ENCODE peak calls at places on chromosome X, in four cellular contexts. N, Z, T and Q are unnamed samples.

GRCh38 chrX:16462912-16463311 is 187.0 kb upstream of the S100G start:
- DNase-seq in N (peak; percentile 94), Z (no peak), T (no peak), Q (peak; percentile 21)

GRCh38 chrX:107710617-107711391 is 64.8 kb downstream of the TSC22D3 start:
- DNase-seq in N (peak; percentile 93), Z (peak; percentile 91), T (no peak), Q (peak; percentile 99)

GRCh38 chrX:55057691-55058249 is 17.1 kb upstream of the PAGE2B start:
- DNase-seq in N (peak; percentile 28), Z (peak; percentile 14), T (peak; percentile 32), Q (peak; percentile 35)

GRCh38 chrX:103183912-103184311 is 31.0 kb upstream of the BEX4 start:
- DNase-seq in N (no peak), Z (peak; percentile 0), T (no peak), Q (no peak)

GRCh38 chrX:131057706-131058105 is 440 bp upstream of the ARHGAP36 start:
- DNase-seq in N (no peak), Z (no peak), T (no peak), Q (no peak)

GRCh38 chrX:104432321-104432720 is 133.7 kb upstream of the IL1RAPL2 start:
- DNase-seq in N (no peak), Z (no peak), T (no peak), Q (no peak)

GRCh38 chrX:44974462-44974861 is 101.5 kb downstream of the KDM6A start:
- DNase-seq in N (peak; percentile 59), Z (no peak), T (no peak), Q (peak; percentile 23)

GRCh38 chrX:30906726-30907125 is 17.7 kb upstream of the TAB3 start:
- DNase-seq in N (peak; percentile 54), Z (no peak), T (no peak), Q (no peak)

GRCh38 chrX:14673764-14674163 is 144.4 kb downstream of the GLRA2 start:
- DNase-seq in N (peak; percentile 91), Z (peak; percentile 60), T (no peak), Q (peak; percentile 89)

GRCh38 chrX:119419898-119420297 is 20.8 kb downstream of the SLC25A43 start:
- DNase-seq in N (no peak), Z (no peak), T (no peak), Q (no peak)

GRCh38 chrX:105299286-105299685 is 78.8 kb upstream of the TEX13A start:
- DNase-seq in N (no peak), Z (peak; percentile 16), T (no peak), Q (no peak)

GRCh38 chrX:56397636-56398035 is 165.5 kb downstream of the KLF8 start:
- DNase-seq in N (no peak), Z (no peak), T (no peak), Q (no peak)

GRCh38 chrX:152313529-152314302 is 137.4 kb downstream of the GABRA3 start:
- DNase-seq in N (no peak), Z (peak; percentile 5), T (no peak), Q (no peak)

GRCh38 chrX:153450949-153451277 is 5.1 kb upstream of the TREX2 start:
- DNase-seq in N (no peak), Z (no peak), T (no peak), Q (no peak)

DNA sequence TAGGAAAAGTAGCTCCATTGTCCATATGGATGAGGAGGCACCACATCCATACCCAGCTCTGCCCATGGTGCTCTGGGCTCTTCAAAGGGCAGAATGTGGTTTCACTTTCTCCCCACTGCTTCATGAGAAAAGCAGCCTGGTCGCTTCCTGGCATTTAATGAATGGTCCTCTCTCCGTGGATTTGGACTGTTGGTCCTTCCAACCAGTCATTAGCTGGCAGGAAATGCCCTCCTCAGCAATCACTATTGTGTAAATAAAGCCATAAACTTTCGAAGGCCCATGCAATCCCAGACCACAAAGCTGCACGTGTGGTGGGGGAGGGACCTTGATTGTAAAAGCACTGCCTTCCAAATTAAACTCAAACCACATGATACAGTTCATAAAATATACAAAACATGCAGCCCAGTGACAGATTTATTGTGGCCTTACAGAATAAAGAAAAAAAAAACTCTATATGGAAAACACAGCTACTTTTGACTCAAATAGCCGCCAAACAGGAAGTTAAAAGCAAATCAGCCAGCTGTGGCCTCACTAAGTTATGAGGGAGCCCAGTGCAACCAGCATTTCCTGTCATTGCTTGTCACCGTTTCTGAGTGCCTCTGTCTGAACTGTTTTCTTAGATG is 8.1 kb downstream of the MBNL3 start:
- DNase-seq in N (peak; percentile 20), Z (peak; percentile 7), T (no peak), Q (peak; percentile 85)
- H3K4me1 ChIP-seq in N (no peaks in the 10 kb centered on the region), Z (no peaks in the 10 kb centered on the region), T (peaks cover 7% of the 10 kb centered on the region), Q (no peaks in the 10 kb centered on the region)

GRCh38 chrX:13607996-13608365 is 38.6 kb downstream of the EGFL6 start:
- DNase-seq in N (no peak), Z (peak; percentile 27), T (no peak), Q (no peak)
- H3K4me3 ChIP-seq in N (no peak overlapping the region), Z (no peak overlapping the region), T (no peak overlapping the region), Q (no peak overlapping the region)

GRCh38 chrX:78106651-78106986 is 2.6 kb downstream of the PGK1 start:
- DNase-seq in N (no peak), Z (no peak), T (no peak), Q (no peak)

GRCh38 chrX:78104447-78105176 is 564 bp downstream of the PGK1 start:
- DNase-seq in N (peak; percentile 31), Z (peak; percentile 38), T (no peak), Q (peak; percentile 47)

GRCh38 chrX:78103001-78103634 is 930 bp upstream of the PGK1 start:
- DNase-seq in N (no peak), Z (no peak), T (no peak), Q (no peak)

GRCh38 chrX:78103656-78104446 is at the start of gene PGK1:
- DNase-seq in N (peak; percentile 97), Z (peak; percentile 98), T (peak; percentile 79), Q (peak; percentile 97)

GRCh38 chrX:78105944-78106650 is 2.0 kb downstream of the PGK1 start:
- DNase-seq in N (no peak), Z (no peak), T (no peak), Q (no peak)
- H3K4ac ChIP-seq in N (no peak overlapping the region), Z (no peak overlapping the region), T (no peak overlapping the region), Q (no peak overlapping the region)

DNA sequence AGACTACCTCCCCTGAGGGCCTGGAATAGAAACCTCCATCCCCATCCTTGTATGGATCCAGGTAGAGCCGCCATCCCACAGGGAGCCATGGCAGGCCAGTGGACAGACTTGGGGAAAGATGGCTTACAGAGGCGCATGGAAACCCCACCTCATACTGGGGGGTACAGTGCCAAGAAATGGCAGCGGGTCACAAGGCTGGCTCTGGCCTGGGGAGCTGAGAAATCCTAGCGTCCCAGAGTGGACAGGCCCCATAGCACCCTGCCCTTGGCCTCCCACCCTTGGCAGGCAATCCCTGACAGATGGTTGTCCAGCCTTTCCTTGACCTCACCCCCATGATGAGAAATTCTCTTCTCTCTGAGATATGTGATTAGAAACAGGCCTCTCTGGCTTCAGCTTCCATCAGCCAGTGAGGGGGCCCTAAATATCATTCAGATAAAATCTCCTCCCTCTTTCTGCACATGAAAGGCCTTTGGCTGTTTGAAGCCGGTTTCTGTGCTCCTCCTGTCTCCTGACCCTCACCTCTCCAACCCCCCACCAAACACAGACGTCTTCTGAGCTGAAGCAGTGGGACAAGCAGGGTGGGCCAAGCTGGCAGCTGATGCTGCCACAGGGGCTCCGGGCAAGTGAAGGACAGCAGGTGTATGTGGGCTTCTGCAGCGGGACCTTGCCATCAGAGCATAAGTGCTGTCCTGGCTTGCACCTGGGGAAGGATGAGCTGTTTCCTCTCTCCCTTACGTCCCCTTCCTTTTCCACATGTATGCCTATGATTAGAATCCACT is 204.4 kb upstream of the MAMLD1 start:
- DNase-seq in N (no peak), Z (no peak), T (no peak), Q (no peak)
- H3K4me1 ChIP-seq in N (peaks cover 4% of the 10 kb centered on the region), Z (no peaks in the 10 kb centered on the region), T (no peaks in the 10 kb centered on the region), Q (peaks cover 12% of the 10 kb centered on the region)

DNA sequence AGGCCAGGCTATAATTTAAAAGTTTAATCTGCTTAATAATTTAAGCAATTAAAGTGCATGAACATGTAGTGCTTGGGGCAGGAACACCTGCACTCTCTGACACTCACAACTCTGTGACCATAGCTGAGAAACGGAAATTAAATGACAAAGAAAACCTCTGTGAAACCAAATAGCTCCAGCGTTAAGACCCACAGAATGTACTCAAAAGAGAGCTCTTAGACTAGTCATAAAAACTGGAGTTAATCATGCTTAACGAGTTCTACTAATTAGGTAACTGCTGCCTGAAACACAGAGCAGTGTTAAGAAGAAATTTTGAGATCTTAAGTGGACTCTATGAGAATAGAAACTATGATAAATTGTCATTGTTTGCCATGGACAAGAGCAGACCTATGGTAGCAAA is 174.4 kb upstream of the SPIN4 start:
- DNase-seq in N (no peak), Z (no peak), T (no peak), Q (no peak)
- H3K4me3 ChIP-seq in N (no peak overlapping the region), Z (no peak overlapping the region), T (no peak overlapping the region), Q (no peak overlapping the region)

GRCh38 chrX:19833034-19833677 is 54.2 kb downstream of the SH3KBP1 start:
- DNase-seq in N (no peak), Z (no peak), T (no peak), Q (no peak)
- H3K4ac ChIP-seq in N (no peak overlapping the region), Z (no peak overlapping the region), T (no peak overlapping the region), Q (no peak overlapping the region)

DNA sequence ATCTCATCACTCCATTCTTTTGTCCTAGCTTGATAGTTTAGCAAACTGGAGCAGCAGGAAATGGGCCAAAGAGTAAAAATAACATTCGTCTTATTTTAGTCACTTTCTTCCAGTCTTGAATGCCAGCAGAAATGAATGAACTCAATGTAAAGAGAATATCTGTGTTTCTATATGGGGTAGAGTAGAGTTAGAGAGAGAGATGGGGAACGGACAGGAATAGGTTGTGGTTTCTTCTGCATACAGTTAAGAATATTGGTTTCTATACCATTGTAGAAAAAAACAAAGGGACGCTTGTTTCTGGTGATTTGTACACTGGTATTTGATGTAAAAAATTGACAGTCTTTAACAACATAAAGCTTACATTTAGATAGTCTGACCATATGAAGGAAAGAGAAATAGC is 8.9 kb downstream of the GPR174 start:
- DNase-seq in N (no peak), Z (no peak), T (no peak), Q (no peak)
- H3K4me1 ChIP-seq in N (no peaks in the 10 kb centered on the region), Z (no peaks in the 10 kb centered on the region), T (no peaks in the 10 kb centered on the region), Q (no peaks in the 10 kb centered on the region)

DNA sequence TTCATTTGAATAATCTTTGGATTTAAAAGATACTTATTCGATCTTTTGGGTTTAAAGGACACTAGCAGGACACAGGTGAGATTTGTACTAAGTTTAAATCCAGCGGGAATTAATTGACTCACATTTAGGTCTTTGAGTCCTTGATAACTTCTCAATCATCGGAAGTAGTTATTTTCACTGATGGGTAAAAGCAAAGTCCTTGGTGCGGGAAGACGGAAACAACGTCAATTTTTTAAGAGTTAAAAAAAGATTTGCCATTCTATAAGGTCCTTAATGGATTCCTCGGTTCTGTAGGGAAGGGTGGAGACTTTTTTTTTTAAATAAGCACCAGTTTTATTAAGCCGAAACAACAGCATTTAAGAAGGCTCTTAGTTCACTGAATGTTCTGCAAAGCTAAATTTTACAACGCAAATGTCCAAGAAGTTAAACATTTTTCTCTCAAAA is 2.9 kb downstream of the TMSB4X start:
- DNase-seq in N (no peak), Z (peak; percentile 5), T (no peak), Q (no peak)
- H3K4me3 ChIP-seq in N (no peak overlapping the region), Z (no peak overlapping the region), T (peak overlapping the region; percentile 87), Q (peak overlapping the region; percentile 82)